ENCODE peak calls at places on chromosomes 6 and 20, in seven cellular contexts. V is T-helper 9 cell; X is CD8-positive, alpha-beta T cell; E is effector CD8-positive, alpha-beta T cell; H is myocyte; T is hepatocyte; L is KBM-7. P is an unnamed sample.

GRCh38 chr6:24930386-24930785 is 5.4 kb downstream of the RIPOR2 start:
- DNase-seq in V (no peak), X (no peak), E (no peak), H (peak; percentile 82), T (no peak), L (no peak), P (no peak)

GRCh38 chr6:64717281-64717680 is 989.7 kb downstream of the EYS start:
- DNase-seq in V (no peak), X (no peak), E (no peak), H (no peak), T (no peak), L (no peak), P (no peak)

GRCh38 chr6:114712129-114712662 is 369.4 kb upstream of the HS3ST5 start:
- DNase-seq in V (no peak), X (no peak), E (no peak), H (no peak), T (no peak), L (no peak), P (no peak)

GRCh38 chr6:169968541-169969270 is 217.3 kb downstream of the ERMARD start:
- DNase-seq in V (no peak), X (no peak), E (no peak), H (no peak), T (no peak), L (no peak), P (no peak)

GRCh38 chr6:108260126-108260808 is 573 bp downstream of the SNX3 start:
- DNase-seq in V (no peak), X (peak; percentile 6), E (peak; percentile 3), H (peak; percentile 37), T (peak; percentile 67), L (peak; percentile 62), P (peak; percentile 67)

GRCh38 chr6:22926613-22927348 is 357.4 kb downstream of the HDGFL1 start:
- DNase-seq in V (no peak), X (no peak), E (no peak), H (peak; percentile 25), T (peak; percentile 16), L (no peak), P (peak; percentile 15)

GRCh38 chr6:151400473-151400872 is 9.1 kb upstream of the ZBTB2 start:
- DNase-seq in V (no peak), X (no peak), E (no peak), H (no peak), T (no peak), L (no peak), P (no peak)

GRCh38 chr6:45741437-45742166 is 274.1 kb downstream of the CLIC5 start:
- DNase-seq in V (no peak), X (no peak), E (no peak), H (peak; percentile 91), T (no peak), L (peak; percentile 93), P (peak; percentile 66)

GRCh38 chr6:15256538-15257222 is 10.8 kb downstream of the JARID2 start:
- DNase-seq in V (no peak), X (no peak), E (no peak), H (peak; percentile 30), T (no peak), L (no peak), P (no peak)

GRCh38 chr6:3270258-3270657 is 11.5 kb downstream of the PSMG4 start:
- DNase-seq in V (no peak), X (no peak), E (no peak), H (no peak), T (peak; percentile 44), L (no peak), P (no peak)

GRCh38 chr6:169964440-169965212 is 213.2 kb downstream of the ERMARD start:
- DNase-seq in V (no peak), X (no peak), E (no peak), H (no peak), T (no peak), L (no peak), P (no peak)

GRCh38 chr6:150269857-150270223 is 99.0 kb upstream of the IYD start:
- DNase-seq in V (no peak), X (no peak), E (no peak), H (no peak), T (peak; percentile 72), L (no peak), P (no peak)

GRCh38 chr20:408843-409696 is 971 bp downstream of the RBCK1 start:
- DNase-seq in V (no peak), X (no peak), E (no peak), H (no peak), T (no peak), L (peak; percentile 23), P (no peak)

GRCh38 chr6:45555981-45556771 is 178.4 kb upstream of the SUPT3H start:
- DNase-seq in V (no peak), X (no peak), E (no peak), H (peak; percentile 62), T (peak; percentile 37), L (no peak), P (peak; percentile 22)

GRCh38 chr6:134240664-134241431 is 77.1 kb downstream of the SGK1 start:
- DNase-seq in V (peak; percentile 71), X (peak; percentile 73), E (peak; percentile 72), H (no peak), T (no peak), L (peak; percentile 30), P (peak; percentile 65)

GRCh38 chr6:10407018-10407673 is 7.7 kb downstream of the TFAP2A start:
- DNase-seq in V (no peak), X (no peak), E (no peak), H (no peak), T (no peak), L (no peak), P (no peak)

GRCh38 chr6:42093582-42094329 is 43.4 kb downstream of the TAF8 start:
- DNase-seq in V (no peak), X (no peak), E (no peak), H (no peak), T (peak; percentile 42), L (no peak), P (no peak)

GRCh38 chr6:23728707-23729106 is 397.3 kb upstream of the NRSN1 start:
- DNase-seq in V (no peak), X (no peak), E (no peak), H (no peak), T (peak; percentile 55), L (no peak), P (no peak)

GRCh38 chr6:4774296-4774695 is 1.9 kb upstream of the CDYL start:
- DNase-seq in V (no peak), X (no peak), E (no peak), H (no peak), T (no peak), L (no peak), P (no peak)

GRCh38 chr20:58626076-58626475 is 25.0 kb upstream of the STX16 start:
- DNase-seq in V (no peak), X (no peak), E (no peak), H (no peak), T (no peak), L (no peak), P (no peak)

GRCh38 chr20:12354725-12355124 is 437.0 kb downstream of the BTBD3 start:
- DNase-seq in V (no peak), X (no peak), E (no peak), H (no peak), T (no peak), L (peak; percentile 41), P (no peak)

GRCh38 chr20:40741507-40742106 is 52.6 kb upstream of the MAFB start:
- DNase-seq in V (no peak), X (peak; percentile 12), E (no peak), H (peak; percentile 43), T (peak; percentile 53), L (peak; percentile 39), P (peak; percentile 39)